ENCODE peak calls at places on chromosomes 7 and 10, in five cellular contexts. One of them, this sample, is unnamed.

GRCh38 chr10:103104721-103105120 is 88.4 kb downstream of the NT5C2 start:
- DNase-seq in neural progenitor cell: no peak
- DNase-seq in fibroblast of lung: no peak
- DNase-seq in fibroblast of the aortic adventitia: no peak
- DNase-seq in right atrium auricular region: no peak
- DNase-seq in this sample: no peak

GRCh38 chr10:129339841-129340240 is 127.2 kb upstream of the MGMT start:
- DNase-seq in fibroblast of the aortic adventitia: no peak
- DNase-seq in neural progenitor cell: no peak
- DNase-seq in right atrium auricular region: no peak
- DNase-seq in fibroblast of lung: no peak
- DNase-seq in this sample: no peak

GRCh38 chr7:118826237-118826636 is 601.7 kb downstream of the ANKRD7 start:
- DNase-seq in neural progenitor cell: no peak
- DNase-seq in fibroblast of the aortic adventitia: no peak
- DNase-seq in right atrium auricular region: no peak
- DNase-seq in fibroblast of lung: no peak
- DNase-seq in this sample: no peak

GRCh38 chr7:101885597-101885955 is 68.2 kb downstream of the CUX1 start:
- DNase-seq in fibroblast of the aortic adventitia: peak
- DNase-seq in fibroblast of lung: no peak
- DNase-seq in right atrium auricular region: no peak
- DNase-seq in neural progenitor cell: no peak
- DNase-seq in this sample: no peak

GRCh38 chr10:32350811-32351342 is 3.9 kb upstream of the EPC1 start:
- DNase-seq in neural progenitor cell: no peak
- DNase-seq in fibroblast of lung: no peak
- DNase-seq in fibroblast of the aortic adventitia: no peak
- DNase-seq in right atrium auricular region: no peak
- DNase-seq in this sample: no peak

GRCh38 chr7:141208539-141208938 is 134.7 kb downstream of the TMEM178B start:
- DNase-seq in fibroblast of the aortic adventitia: no peak
- DNase-seq in fibroblast of lung: no peak
- DNase-seq in neural progenitor cell: no peak
- DNase-seq in right atrium auricular region: no peak
- DNase-seq in this sample: no peak

GRCh38 chr7:111053035-111053434 is 37.9 kb upstream of the LRRN3 start:
- DNase-seq in fibroblast of lung: no peak
- DNase-seq in right atrium auricular region: no peak
- DNase-seq in fibroblast of the aortic adventitia: no peak
- DNase-seq in neural progenitor cell: no peak
- DNase-seq in this sample: no peak

GRCh38 chr7:121126801-121127534 is 138.5 kb downstream of the CPED1 start:
- DNase-seq in fibroblast of lung: peak
- DNase-seq in fibroblast of the aortic adventitia: peak
- DNase-seq in right atrium auricular region: no peak
- DNase-seq in neural progenitor cell: no peak
- DNase-seq in this sample: peak

GRCh38 chr7:75962607-75963382 is 31.6 kb downstream of the TMEM120A start:
- DNase-seq in right atrium auricular region: peak
- DNase-seq in fibroblast of lung: peak
- DNase-seq in fibroblast of the aortic adventitia: peak
- DNase-seq in neural progenitor cell: peak
- DNase-seq in this sample: peak

GRCh38 chr7:2520808-2521146 is 1.2 kb downstream of the LFNG start:
- DNase-seq in fibroblast of lung: no peak
- DNase-seq in neural progenitor cell: no peak
- DNase-seq in right atrium auricular region: no peak
- DNase-seq in fibroblast of the aortic adventitia: no peak
- DNase-seq in this sample: no peak

GRCh38 chr7:91941450-91941849 is 788 bp downstream of the AKAP9 start:
- DNase-seq in fibroblast of lung: peak
- DNase-seq in right atrium auricular region: no peak
- DNase-seq in neural progenitor cell: peak
- DNase-seq in fibroblast of the aortic adventitia: peak
- DNase-seq in this sample: peak

GRCh38 chr10:56028299-56029132 is 332.5 kb downstream of the ZWINT start:
- DNase-seq in neural progenitor cell: no peak
- DNase-seq in fibroblast of the aortic adventitia: no peak
- DNase-seq in fibroblast of lung: no peak
- DNase-seq in right atrium auricular region: no peak
- DNase-seq in this sample: no peak

GRCh38 chr10:102342958-102343357 is 52.5 kb upstream of the NFKB2 start:
- DNase-seq in right atrium auricular region: no peak
- DNase-seq in neural progenitor cell: no peak
- DNase-seq in fibroblast of the aortic adventitia: peak
- DNase-seq in fibroblast of lung: peak
- DNase-seq in this sample: peak

GRCh38 chr10:127976286-127976685 is 69.4 kb downstream of the PTPRE start:
- DNase-seq in neural progenitor cell: peak
- DNase-seq in right atrium auricular region: no peak
- DNase-seq in fibroblast of the aortic adventitia: no peak
- DNase-seq in fibroblast of lung: no peak
- DNase-seq in this sample: peak

GRCh38 chr7:7732566-7733290 is 14.3 kb upstream of the RPA3 start:
- DNase-seq in fibroblast of the aortic adventitia: peak
- DNase-seq in neural progenitor cell: peak
- DNase-seq in right atrium auricular region: no peak
- DNase-seq in fibroblast of lung: peak
- DNase-seq in this sample: peak

GRCh38 chr10:65898055-65898454 is 1027.8 kb upstream of the LRRTM3 start:
- DNase-seq in fibroblast of lung: no peak
- DNase-seq in fibroblast of the aortic adventitia: no peak
- DNase-seq in right atrium auricular region: no peak
- DNase-seq in neural progenitor cell: no peak
- DNase-seq in this sample: no peak

GRCh38 chr10:128047337-128047736 is 78.9 kb downstream of the MKI67 start:
- DNase-seq in right atrium auricular region: peak
- DNase-seq in fibroblast of the aortic adventitia: no peak
- DNase-seq in fibroblast of lung: no peak
- DNase-seq in neural progenitor cell: peak
- DNase-seq in this sample: no peak

GRCh38 chr10:103493911-103494877 is 689 bp downstream of the NEURL1 start:
- DNase-seq in neural progenitor cell: peak
- DNase-seq in fibroblast of the aortic adventitia: no peak
- DNase-seq in fibroblast of lung: no peak
- DNase-seq in right atrium auricular region: no peak
- DNase-seq in this sample: no peak

GRCh38 chr7:139647085-139647484 is 123.6 kb downstream of the CLEC2L start:
- DNase-seq in neural progenitor cell: no peak
- DNase-seq in right atrium auricular region: no peak
- DNase-seq in fibroblast of lung: no peak
- DNase-seq in fibroblast of the aortic adventitia: no peak
- DNase-seq in this sample: no peak

GRCh38 chr7:64581929-64582894 is 19.3 kb upstream of the ZNF680 start:
- DNase-seq in right atrium auricular region: no peak
- DNase-seq in neural progenitor cell: no peak
- DNase-seq in fibroblast of the aortic adventitia: peak
- DNase-seq in fibroblast of lung: peak
- DNase-seq in this sample: peak

GRCh38 chr7:100366411-100367250 is 6.7 kb upstream of the PILRA start:
- DNase-seq in fibroblast of lung: no peak
- DNase-seq in right atrium auricular region: no peak
- DNase-seq in neural progenitor cell: no peak
- DNase-seq in fibroblast of the aortic adventitia: no peak
- DNase-seq in this sample: no peak

GRCh38 chr7:126755381-126755780 is 497.4 kb downstream of the GRM8 start:
- DNase-seq in fibroblast of the aortic adventitia: no peak
- DNase-seq in neural progenitor cell: no peak
- DNase-seq in fibroblast of lung: no peak
- DNase-seq in right atrium auricular region: no peak
- DNase-seq in this sample: no peak

GRCh38 chr7:38675500-38676106 is 44.4 kb upstream of the AMPH start:
- DNase-seq in fibroblast of lung: no peak
- DNase-seq in right atrium auricular region: no peak
- DNase-seq in neural progenitor cell: peak
- DNase-seq in fibroblast of the aortic adventitia: no peak
- DNase-seq in this sample: no peak

GRCh38 chr10:59991117-59991516 is 84.8 kb upstream of the CCDC6 start:
- DNase-seq in neural progenitor cell: no peak
- DNase-seq in fibroblast of the aortic adventitia: no peak
- DNase-seq in right atrium auricular region: no peak
- DNase-seq in fibroblast of lung: no peak
- DNase-seq in this sample: no peak

GRCh38 chr10:2964632-2965296 is 102.6 kb upstream of the PFKP start:
- DNase-seq in neural progenitor cell: peak
- DNase-seq in right atrium auricular region: no peak
- DNase-seq in fibroblast of the aortic adventitia: no peak
- DNase-seq in fibroblast of lung: no peak
- DNase-seq in this sample: no peak
- H3K4me3 ChIP-seq in neural progenitor cell: no peak
- H3K4me3 ChIP-seq in right atrium auricular region: no peak
- H3K4me3 ChIP-seq in fibroblast of the aortic adventitia: no peak
- H3K4me3 ChIP-seq in fibroblast of lung: no peak
- H3K4me3 ChIP-seq in this sample: no peak

GRCh38 chr7:128928159-128928558 is 9.6 kb upstream of the IRF5 start:
- DNase-seq in neural progenitor cell: no peak
- DNase-seq in fibroblast of the aortic adventitia: no peak
- DNase-seq in right atrium auricular region: no peak
- DNase-seq in fibroblast of lung: no peak
- DNase-seq in this sample: no peak
- TF ChIP-seq CTCF in neural progenitor cell: no peak
- TF ChIP-seq CTCF in fibroblast of the aortic adventitia: no peak
- TF ChIP-seq CTCF in right atrium auricular region: no peak
- TF ChIP-seq CTCF in fibroblast of lung: no peak
- TF ChIP-seq CTCF in this sample: no peak

DNA sequence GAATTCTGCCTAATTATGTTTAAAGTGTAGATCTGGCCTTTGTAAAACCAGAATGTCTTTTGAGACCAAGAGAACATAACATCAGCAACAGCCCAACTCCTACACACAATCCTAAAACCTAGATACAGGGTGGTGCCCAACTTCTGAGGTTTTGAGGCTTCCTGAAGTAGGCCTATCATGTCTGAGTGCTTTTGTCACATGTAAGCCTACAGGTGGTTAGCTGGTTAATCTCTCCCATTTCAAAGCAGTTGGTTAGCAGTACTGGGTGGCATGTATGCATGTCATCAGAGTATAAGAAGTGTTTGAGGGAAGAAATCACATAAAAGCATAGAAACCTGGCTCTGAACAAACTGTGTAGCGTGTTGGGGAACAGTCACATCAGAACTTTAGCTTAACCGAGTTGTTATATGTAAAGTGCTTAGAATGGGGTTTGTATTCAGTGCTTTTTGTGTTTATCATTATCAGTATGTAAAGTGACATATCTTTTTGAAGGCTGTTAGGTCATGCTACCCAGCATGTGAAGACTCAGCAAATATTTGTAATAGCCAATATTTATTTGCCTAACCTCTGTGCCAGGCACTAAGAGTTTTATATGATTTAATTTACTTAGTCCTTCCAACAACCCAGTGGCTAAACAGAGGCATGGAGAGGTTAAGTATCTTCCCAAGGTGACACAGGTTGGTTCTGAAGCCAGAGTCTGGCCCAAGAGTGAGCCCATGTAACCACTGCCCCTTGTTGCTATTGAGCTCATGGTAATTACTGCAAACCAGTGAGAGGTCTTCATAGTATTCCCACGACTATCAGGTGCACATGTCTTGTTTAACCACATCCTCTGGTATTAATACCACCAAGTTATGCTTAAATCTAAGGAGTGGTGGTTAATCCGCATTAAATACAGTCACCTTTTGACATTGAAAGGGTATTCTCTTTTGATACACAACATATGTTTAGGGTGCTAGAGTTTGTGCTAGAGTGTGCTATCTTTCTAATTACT is 2.6 kb downstream of the ADD3 start:
- DNase-seq in fibroblast of the aortic adventitia: no peak
- DNase-seq in right atrium auricular region: no peak
- DNase-seq in neural progenitor cell: no peak
- DNase-seq in fibroblast of lung: no peak
- DNase-seq in this sample: no peak
- H3K4me3 ChIP-seq in fibroblast of the aortic adventitia: peak
- H3K4me3 ChIP-seq in right atrium auricular region: peak
- H3K4me3 ChIP-seq in neural progenitor cell: peak
- H3K4me3 ChIP-seq in fibroblast of lung: no peak
- H3K4me3 ChIP-seq in this sample: no peak

DNA sequence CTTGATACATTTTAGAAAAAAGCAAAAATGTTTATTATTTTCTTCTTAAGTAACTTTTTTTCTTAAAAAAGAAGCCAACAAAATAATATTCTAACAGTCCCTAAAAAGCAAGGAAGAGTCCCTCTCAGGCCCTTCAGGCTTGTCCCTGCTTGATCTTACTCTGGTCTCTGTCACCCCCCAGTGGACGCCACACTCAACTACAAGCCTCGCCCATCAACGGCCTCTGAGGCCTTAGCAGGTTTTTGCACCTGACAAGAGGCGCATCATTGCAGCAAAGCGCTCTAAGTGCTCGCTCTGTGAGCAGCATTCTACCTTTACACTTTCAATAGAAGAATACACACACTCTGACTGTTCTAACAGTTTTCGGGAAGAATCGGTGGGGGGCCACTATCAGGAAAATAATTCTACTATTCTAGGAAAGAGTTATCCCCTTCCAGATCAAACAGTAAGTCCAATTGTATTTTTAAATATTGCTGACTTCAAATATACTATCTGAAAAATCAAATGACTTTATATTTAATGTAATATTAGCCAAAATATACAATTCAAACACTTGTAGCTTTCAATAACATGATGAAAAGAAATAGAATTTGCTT is 139.2 kb downstream of the USP6NL start:
- DNase-seq in fibroblast of the aortic adventitia: peak
- DNase-seq in right atrium auricular region: peak
- DNase-seq in neural progenitor cell: peak
- DNase-seq in fibroblast of lung: peak
- DNase-seq in this sample: peak
- TF ChIP-seq CTCF in fibroblast of the aortic adventitia: peak
- TF ChIP-seq CTCF in right atrium auricular region: peak
- TF ChIP-seq CTCF in neural progenitor cell: peak
- TF ChIP-seq CTCF in fibroblast of lung: peak
- TF ChIP-seq CTCF in this sample: peak

GRCh38 chr7:155804431-155804831 is 7.8 kb downstream of the SHH start:
- DNase-seq in fibroblast of lung: no peak
- DNase-seq in right atrium auricular region: no peak
- DNase-seq in fibroblast of the aortic adventitia: no peak
- DNase-seq in neural progenitor cell: peak
- DNase-seq in this sample: no peak

GRCh38 chr7:155802291-155802690 is 10.0 kb downstream of the SHH start:
- DNase-seq in fibroblast of lung: no peak
- DNase-seq in fibroblast of the aortic adventitia: no peak
- DNase-seq in right atrium auricular region: no peak
- DNase-seq in neural progenitor cell: no peak
- DNase-seq in this sample: no peak

GRCh38 chr7:155800741-155801267 is 11.5 kb downstream of the SHH start:
- DNase-seq in fibroblast of the aortic adventitia: no peak
- DNase-seq in right atrium auricular region: no peak
- DNase-seq in neural progenitor cell: no peak
- DNase-seq in fibroblast of lung: no peak
- DNase-seq in this sample: no peak

GRCh38 chr7:155803418-155804376 is 8.6 kb downstream of the SHH start:
- DNase-seq in neural progenitor cell: peak
- DNase-seq in right atrium auricular region: no peak
- DNase-seq in fibroblast of the aortic adventitia: no peak
- DNase-seq in fibroblast of lung: no peak
- DNase-seq in this sample: no peak

GRCh38 chr7:155802906-155803417 is 9.3 kb downstream of the SHH start:
- DNase-seq in right atrium auricular region: no peak
- DNase-seq in fibroblast of the aortic adventitia: no peak
- DNase-seq in fibroblast of lung: no peak
- DNase-seq in neural progenitor cell: peak
- DNase-seq in this sample: no peak
- H3K4me3 ChIP-seq in right atrium auricular region: peak
- H3K4me3 ChIP-seq in fibroblast of the aortic adventitia: no peak
- H3K4me3 ChIP-seq in fibroblast of lung: no peak
- H3K4me3 ChIP-seq in neural progenitor cell: peak
- H3K4me3 ChIP-seq in this sample: no peak

GRCh38 chr7:22390512-22390911 is 33.6 kb upstream of the RAPGEF5 start:
- DNase-seq in right atrium auricular region: no peak
- DNase-seq in fibroblast of lung: no peak
- DNase-seq in fibroblast of the aortic adventitia: no peak
- DNase-seq in neural progenitor cell: no peak
- DNase-seq in this sample: no peak
- TF ChIP-seq CTCF in right atrium auricular region: no peak
- TF ChIP-seq CTCF in fibroblast of lung: no peak
- TF ChIP-seq CTCF in fibroblast of the aortic adventitia: no peak
- TF ChIP-seq CTCF in neural progenitor cell: no peak
- TF ChIP-seq CTCF in this sample: no peak